ENCODE peak calls at places on chromosomes 3 and 15, in five cellular contexts. E, X, A, Y and S are unnamed samples.

GRCh38 chr15:59688383-59688887 is 685 bp downstream of the BNIP2 start:
- DNase-seq in E (peak; percentile 7), X (no peak), A (peak; percentile 42), Y (no peak), S (no peak)

GRCh38 chr3:58093573-58094195 is 85.5 kb downstream of the FLNB start:
- DNase-seq in E (no peak), X (no peak), A (no peak), Y (no peak), S (no peak)

GRCh38 chr15:55587321-55588069 is 650 bp downstream of the PYGO1 start:
- DNase-seq in E (no peak), X (peak; percentile 42), A (peak; percentile 31), Y (no peak), S (no peak)

GRCh38 chr3:126996905-126997304 is 14.0 kb downstream of the PLXNA1 start:
- DNase-seq in E (no peak), X (no peak), A (no peak), Y (no peak), S (no peak)

GRCh38 chr3:178382388-178383061 is 153.7 kb upstream of the KCNMB2 start:
- DNase-seq in E (no peak), X (no peak), A (no peak), Y (no peak), S (no peak)

GRCh38 chr15:63971427-63971805 is 74.9 kb downstream of the DAPK2 start:
- DNase-seq in E (no peak), X (no peak), A (no peak), Y (no peak), S (no peak)

GRCh38 chr3:186109897-186110803 is 1.3 kb upstream of the ETV5 start:
- DNase-seq in E (no peak), X (no peak), A (no peak), Y (no peak), S (no peak)

GRCh38 chr3:37032961-37033360 is 39.6 kb downstream of the MLH1 start:
- DNase-seq in E (no peak), X (no peak), A (no peak), Y (no peak), S (no peak)

GRCh38 chr3:54235998-54236397 is 113.6 kb downstream of the CACNA2D3 start:
- DNase-seq in E (no peak), X (no peak), A (no peak), Y (no peak), S (no peak)

GRCh38 chr3:61715886-61716527 is 154.6 kb downstream of the PTPRG start:
- DNase-seq in E (no peak), X (peak; percentile 28), A (no peak), Y (no peak), S (no peak)

GRCh38 chr3:124078978-124079911 is 87.3 kb upstream of the ROPN1 start:
- DNase-seq in E (no peak), X (peak; percentile 43), A (peak; percentile 40), Y (no peak), S (no peak)

GRCh38 chr15:92884459-92884812 is 15.7 kb upstream of the CHD2 start:
- DNase-seq in E (no peak), X (no peak), A (no peak), Y (no peak), S (no peak)

GRCh38 chr3:69411331-69411730 is 25.4 kb upstream of the FRMD4B start:
- DNase-seq in E (no peak), X (no peak), A (no peak), Y (no peak), S (no peak)

GRCh38 chr3:155286745-155287144 is 6.7 kb downstream of the STRIT1 start:
- DNase-seq in E (no peak), X (no peak), A (no peak), Y (no peak), S (no peak)

GRCh38 chr3:71728632-71729342 is 3.6 kb upstream of the EIF4E3 start:
- DNase-seq in E (no peak), X (peak; percentile 19), A (no peak), Y (no peak), S (peak; percentile 88)

GRCh38 chr3:166190360-166190759 is 353.1 kb upstream of the BCHE start:
- DNase-seq in E (no peak), X (no peak), A (no peak), Y (peak; percentile 15), S (no peak)

GRCh38 chr15:80840173-80841130 is 61.3 kb downstream of the CEMIP start:
- DNase-seq in E (no peak), X (no peak), A (peak; percentile 15), Y (no peak), S (no peak)

GRCh38 chr3:46299608-46300460 is 54.1 kb upstream of the CCR2 start:
- DNase-seq in E (no peak), X (no peak), A (no peak), Y (no peak), S (no peak)

GRCh38 chr3:99883138-99883461 is 65.4 kb downstream of the CMSS1 start:
- DNase-seq in E (no peak), X (no peak), A (no peak), Y (no peak), S (no peak)

GRCh38 chr3:64462203-64463120 is 225.3 kb downstream of the ADAMTS9 start:
- DNase-seq in E (no peak), X (no peak), A (no peak), Y (no peak), S (no peak)

GRCh38 chr15:83090465-83090864 is 17.0 kb upstream of the TM6SF1 start:
- DNase-seq in E (no peak), X (no peak), A (no peak), Y (no peak), S (no peak)

GRCh38 chr3:177445591-177445990 is 248.3 kb upstream of the TBL1XR1 start:
- DNase-seq in E (no peak), X (no peak), A (no peak), Y (no peak), S (no peak)

GRCh38 chr3:109382573-109382972 is 45.2 kb upstream of the DPPA4 start:
- DNase-seq in E (no peak), X (no peak), A (no peak), Y (no peak), S (no peak)

GRCh38 chr3:112519424-112520001 is 20.2 kb upstream of the BTLA start:
- DNase-seq in E (peak; percentile 68), X (peak; percentile 46), A (peak; percentile 56), Y (no peak), S (peak; percentile 38)

GRCh38 chr15:60859996-60860494 is 369.1 kb downstream of the RORA start:
- DNase-seq in E (no peak), X (no peak), A (no peak), Y (no peak), S (no peak)

GRCh38 chr3:188627652-188628051 is 473.7 kb downstream of the LPP start:
- DNase-seq in E (no peak), X (no peak), A (no peak), Y (no peak), S (no peak)

GRCh38 chr3:25019506-25019905 is 408.6 kb upstream of the RARB start:
- DNase-seq in E (no peak), X (no peak), A (no peak), Y (no peak), S (no peak)

GRCh38 chr3:25027639-25028038 is 400.4 kb upstream of the RARB start:
- DNase-seq in E (no peak), X (no peak), A (no peak), Y (no peak), S (no peak)

GRCh38 chr3:25018909-25019308 is 409.2 kb upstream of the RARB start:
- DNase-seq in E (no peak), X (no peak), A (no peak), Y (no peak), S (no peak)

DNA sequence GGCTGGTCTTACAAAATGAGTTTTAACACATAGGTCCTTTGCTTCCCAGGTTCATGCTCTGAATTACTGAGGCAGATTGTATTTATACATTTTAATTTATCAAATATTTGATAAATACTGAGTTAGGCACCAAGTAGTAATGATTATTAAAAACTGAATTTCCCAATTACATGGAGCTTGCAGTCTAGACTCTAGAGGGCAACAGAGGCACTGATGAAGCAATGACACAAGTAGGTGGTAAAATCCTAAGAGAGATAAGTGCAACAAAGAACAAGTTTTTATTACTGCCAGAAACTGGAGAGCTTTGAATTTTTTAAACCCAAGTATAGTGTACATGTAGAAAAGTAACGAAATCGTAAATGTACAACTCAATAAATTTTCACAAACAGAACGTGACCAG is 406.2 kb upstream of the RARB start:
- DNase-seq in E (no peak), X (peak; percentile 14), A (peak; percentile 3), Y (no peak), S (no peak)
- TF ChIP-seq SUZ12 in E (no peak), X (no peak), A (no peak), Y (no peak), S (no peak)

GRCh38 chr15:77653832-77654480 is 21.2 kb upstream of the LINGO1 start:
- DNase-seq in E (no peak), X (no peak), A (no peak), Y (no peak), S (no peak)

GRCh38 chr15:77656294-77656693 is 23.6 kb upstream of the LINGO1 start:
- DNase-seq in E (no peak), X (no peak), A (no peak), Y (no peak), S (no peak)

GRCh38 chr15:77659350-77660321 is 26.9 kb upstream of the LINGO1 start:
- DNase-seq in E (no peak), X (peak; percentile 90), A (peak; percentile 74), Y (no peak), S (peak; percentile 50)

GRCh38 chr15:77654975-77655374 is 22.3 kb upstream of the LINGO1 start:
- DNase-seq in E (no peak), X (peak; percentile 78), A (peak; percentile 45), Y (no peak), S (no peak)

DNA sequence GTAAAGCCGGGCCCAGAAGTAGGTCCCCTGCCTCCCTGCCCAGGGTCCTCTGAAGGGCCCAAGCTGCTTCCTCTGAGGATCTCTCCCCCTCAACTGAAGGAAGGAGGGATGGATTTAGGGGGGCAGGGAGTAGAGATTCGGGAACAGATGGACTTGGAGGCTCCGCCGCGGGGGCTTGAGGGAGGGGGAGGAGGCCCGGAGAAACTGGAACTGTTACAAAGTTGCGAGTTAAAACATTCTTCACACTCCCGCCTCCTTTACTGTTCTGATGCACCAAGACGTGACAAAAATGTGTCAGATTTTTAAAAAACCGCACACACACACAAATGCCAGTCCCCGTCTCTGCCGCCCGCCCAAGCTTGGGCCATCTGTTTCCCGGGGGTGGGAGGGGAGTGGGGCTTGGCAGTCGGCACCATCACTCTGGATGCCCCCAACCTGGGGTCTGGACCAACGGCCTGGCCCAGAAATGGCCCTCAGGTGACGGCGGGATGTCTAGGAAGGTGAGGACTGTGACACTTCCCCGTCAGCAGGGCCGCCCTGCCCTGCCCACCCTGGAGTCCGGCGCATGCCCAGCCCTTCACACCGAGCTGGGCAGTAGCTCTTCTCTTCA is 25.0 kb upstream of the LINGO1 start:
- DNase-seq in E (no peak), X (no peak), A (no peak), Y (no peak), S (no peak)
- TF ChIP-seq SUZ12 in E (no peak), X (no peak), A (no peak), Y (no peak), S (no peak)

GRCh38 chr3:142904639-142905441 is 16.0 kb upstream of the PCOLCE2 start:
- DNase-seq in E (no peak), X (peak; percentile 39), A (peak; percentile 15), Y (no peak), S (no peak)
- TF ChIP-seq SUZ12 in E (no peak), X (no peak), A (no peak), Y (no peak), S (no peak)

DNA sequence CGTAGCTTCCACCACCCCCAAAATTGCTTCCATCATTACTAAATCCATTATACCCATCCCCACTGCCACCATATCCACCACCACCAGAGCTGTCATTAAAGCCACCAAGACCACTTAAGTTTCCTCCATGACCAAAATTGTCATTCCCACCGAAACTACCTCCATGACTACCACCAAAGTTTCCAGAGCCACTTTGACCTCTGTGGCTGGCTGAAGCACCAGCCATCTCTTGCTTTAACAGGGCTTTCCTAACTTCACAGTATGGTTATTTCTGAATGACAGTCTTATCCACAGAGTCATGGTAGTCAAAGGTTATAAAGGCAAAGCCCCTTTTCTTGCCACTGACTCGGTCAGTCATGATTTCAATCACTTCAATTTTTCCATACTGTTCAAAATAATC is 24.3 kb upstream of the DENND4A start:
- DNase-seq in E (no peak), X (no peak), A (no peak), Y (no peak), S (no peak)
- TF ChIP-seq SUZ12 in E (no peak), X (no peak), A (no peak), Y (no peak), S (no peak)